ENCODE peak calls at places on chromosomes 1 and 21, in five cellular contexts. One of them, this sample, is unnamed.

GRCh38 chr1:234315091-234315541 is 58.1 kb upstream of the COA6 start:
- DNase-seq in astrocyte of the cerebellum: peak
- DNase-seq in stimulated activated CD4-positive, alpha-beta T cell treated with anti-CD3 and anti-CD28 coated beads, Interleukin-2, amount 100 ng/mL, for 48 hours: no peak
- DNase-seq in T1000: no peak
- DNase-seq in GM23338: no peak
- DNase-seq in this sample: peak

GRCh38 chr21:34904526-34905298 is 144.4 kb downstream of the RUNX1 start:
- DNase-seq in GM23338: no peak
- DNase-seq in stimulated activated CD4-positive, alpha-beta T cell treated with anti-CD3 and anti-CD28 coated beads, Interleukin-2, amount 100 ng/mL, for 48 hours: no peak
- DNase-seq in astrocyte of the cerebellum: no peak
- DNase-seq in T1000: no peak
- DNase-seq in this sample: no peak

GRCh38 chr21:41366522-41367151 is 4.8 kb downstream of the MX2 start:
- DNase-seq in T1000: no peak
- DNase-seq in stimulated activated CD4-positive, alpha-beta T cell treated with anti-CD3 and anti-CD28 coated beads, Interleukin-2, amount 100 ng/mL, for 48 hours: no peak
- DNase-seq in GM23338: no peak
- DNase-seq in astrocyte of the cerebellum: no peak
- DNase-seq in this sample: peak

GRCh38 chr1:78101514-78101913 is 55.7 kb downstream of the GIPC2 start:
- DNase-seq in astrocyte of the cerebellum: peak
- DNase-seq in GM23338: peak
- DNase-seq in T1000: peak
- DNase-seq in stimulated activated CD4-positive, alpha-beta T cell treated with anti-CD3 and anti-CD28 coated beads, Interleukin-2, amount 100 ng/mL, for 48 hours: no peak
- DNase-seq in this sample: peak

GRCh38 chr1:53077599-53077965 is 15.6 kb downstream of the PODN start:
- DNase-seq in T1000: no peak
- DNase-seq in astrocyte of the cerebellum: no peak
- DNase-seq in stimulated activated CD4-positive, alpha-beta T cell treated with anti-CD3 and anti-CD28 coated beads, Interleukin-2, amount 100 ng/mL, for 48 hours: no peak
- DNase-seq in GM23338: no peak
- DNase-seq in this sample: no peak

GRCh38 chr21:25834376-25834775 is 99.6 kb downstream of the GABPA start:
- DNase-seq in stimulated activated CD4-positive, alpha-beta T cell treated with anti-CD3 and anti-CD28 coated beads, Interleukin-2, amount 100 ng/mL, for 48 hours: no peak
- DNase-seq in T1000: no peak
- DNase-seq in astrocyte of the cerebellum: no peak
- DNase-seq in GM23338: no peak
- DNase-seq in this sample: no peak

GRCh38 chr1:47791879-47792608 is 205.1 kb downstream of the TRABD2B start:
- DNase-seq in GM23338: no peak
- DNase-seq in T1000: no peak
- DNase-seq in stimulated activated CD4-positive, alpha-beta T cell treated with anti-CD3 and anti-CD28 coated beads, Interleukin-2, amount 100 ng/mL, for 48 hours: no peak
- DNase-seq in astrocyte of the cerebellum: no peak
- DNase-seq in this sample: no peak

GRCh38 chr1:214386747-214387146 is 105.8 kb downstream of the SMYD2 start:
- DNase-seq in GM23338: no peak
- DNase-seq in astrocyte of the cerebellum: no peak
- DNase-seq in T1000: peak
- DNase-seq in stimulated activated CD4-positive, alpha-beta T cell treated with anti-CD3 and anti-CD28 coated beads, Interleukin-2, amount 100 ng/mL, for 48 hours: no peak
- DNase-seq in this sample: peak

GRCh38 chr1:151790940-151791651 is 796 bp upstream of the TDRKH start:
- DNase-seq in T1000: no peak
- DNase-seq in GM23338: peak
- DNase-seq in astrocyte of the cerebellum: no peak
- DNase-seq in stimulated activated CD4-positive, alpha-beta T cell treated with anti-CD3 and anti-CD28 coated beads, Interleukin-2, amount 100 ng/mL, for 48 hours: no peak
- DNase-seq in this sample: peak

GRCh38 chr1:191695865-191696264 is 462.4 kb upstream of the RGS18 start:
- DNase-seq in GM23338: no peak
- DNase-seq in stimulated activated CD4-positive, alpha-beta T cell treated with anti-CD3 and anti-CD28 coated beads, Interleukin-2, amount 100 ng/mL, for 48 hours: no peak
- DNase-seq in T1000: no peak
- DNase-seq in astrocyte of the cerebellum: no peak
- DNase-seq in this sample: no peak

GRCh38 chr1:151537112-151537511 is 3.0 kb upstream of the TUFT1 start:
- DNase-seq in stimulated activated CD4-positive, alpha-beta T cell treated with anti-CD3 and anti-CD28 coated beads, Interleukin-2, amount 100 ng/mL, for 48 hours: no peak
- DNase-seq in GM23338: no peak
- DNase-seq in astrocyte of the cerebellum: peak
- DNase-seq in T1000: peak
- DNase-seq in this sample: peak

GRCh38 chr1:91697322-91698260 is 188.4 kb downstream of the TGFBR3 start:
- DNase-seq in GM23338: no peak
- DNase-seq in astrocyte of the cerebellum: peak
- DNase-seq in stimulated activated CD4-positive, alpha-beta T cell treated with anti-CD3 and anti-CD28 coated beads, Interleukin-2, amount 100 ng/mL, for 48 hours: peak
- DNase-seq in T1000: no peak
- DNase-seq in this sample: no peak

GRCh38 chr1:64864018-64864945 is 102.1 kb downstream of the JAK1 start:
- DNase-seq in T1000: no peak
- DNase-seq in GM23338: no peak
- DNase-seq in stimulated activated CD4-positive, alpha-beta T cell treated with anti-CD3 and anti-CD28 coated beads, Interleukin-2, amount 100 ng/mL, for 48 hours: peak
- DNase-seq in astrocyte of the cerebellum: no peak
- DNase-seq in this sample: no peak